ENCODE peak calls at places on chromosome 3, in four cellular contexts. F is pancreas, L is HepG2, U is mammary epithelial cell. Y is an unnamed sample.

GRCh38 chr3:126557415-126557745 is 1.4 kb downstream of the C3orf22 start:
- DNase-seq in F (no peak), L (no peak), U (no peak), Y (no peak)

GRCh38 chr3:95341314-95341713 is 1278.5 kb downstream of the NSUN3 start:
- DNase-seq in F (no peak), L (peak; percentile 37), U (no peak), Y (no peak)

GRCh38 chr3:160400631-160401150 is 1.2 kb downstream of the SMC4 start:
- DNase-seq in F (peak; percentile 75), L (no peak), U (peak; percentile 21), Y (no peak)

GRCh38 chr3:170599083-170599482 is 13.2 kb upstream of the SLC7A14 start:
- DNase-seq in F (no peak), L (no peak), U (no peak), Y (no peak)

GRCh38 chr3:190024912-190025311 is 95.8 kb downstream of the P3H2 start:
- DNase-seq in F (no peak), L (no peak), U (peak; percentile 41), Y (no peak)

GRCh38 chr3:143120716-143121239 is 1.2 kb downstream of the CHST2 start:
- DNase-seq in F (peak; percentile 52), L (no peak), U (peak; percentile 40), Y (peak; percentile 35)

GRCh38 chr3:8280161-8280560 is 221.5 kb upstream of the LMCD1 start:
- DNase-seq in F (no peak), L (no peak), U (no peak), Y (no peak)

GRCh38 chr3:101311676-101312075 is 8.7 kb downstream of the IMPG2 start:
- DNase-seq in F (no peak), L (no peak), U (no peak), Y (no peak)

GRCh38 chr3:47722859-47723258 is 58.8 kb downstream of the SMARCC1 start:
- DNase-seq in F (no peak), L (no peak), U (no peak), Y (no peak)
- H3K36me3 ChIP-seq in F (no peaks in the 10 kb centered on the region), L (peaks cover 54% of the 10 kb centered on the region), U (peaks cover 6% of the 10 kb centered on the region), Y (peaks cover 7% of the 10 kb centered on the region)

GRCh38 chr3:188231454-188231853 is 77.5 kb downstream of the LPP start:
- DNase-seq in F (no peak), L (no peak), U (no peak), Y (no peak)

GRCh38 chr3:188236241-188236640 is 82.3 kb downstream of the LPP start:
- DNase-seq in F (no peak), L (no peak), U (no peak), Y (no peak)

GRCh38 chr3:188233320-188233719 is 79.4 kb downstream of the LPP start:
- DNase-seq in F (no peak), L (no peak), U (peak; percentile 21), Y (no peak)

GRCh38 chr3:188232676-188233075 is 78.7 kb downstream of the LPP start:
- DNase-seq in F (no peak), L (no peak), U (no peak), Y (no peak)

DNA sequence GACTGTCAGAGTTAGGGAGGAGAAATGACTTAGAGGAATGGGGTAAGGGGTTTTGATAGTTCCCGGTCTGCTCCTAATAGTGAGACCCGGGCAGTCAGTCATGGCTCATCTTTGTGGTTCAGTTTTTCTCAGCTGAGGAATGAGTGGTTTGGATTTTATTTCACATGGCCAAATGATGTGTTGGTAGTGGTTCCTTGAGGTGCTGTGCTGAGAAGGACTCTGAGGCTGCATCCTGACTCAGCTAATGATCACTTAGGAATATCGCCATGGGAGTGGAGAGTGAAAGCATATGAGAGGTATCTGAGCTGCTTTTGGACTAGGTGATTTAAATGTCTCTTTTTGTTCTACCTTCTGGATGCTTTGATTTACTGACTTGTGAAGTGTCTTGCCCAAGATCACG is 80.2 kb downstream of the LPP start:
- DNase-seq in F (no peak), L (no peak), U (peak; percentile 28), Y (no peak)
- H3K4me1 ChIP-seq in F (peaks cover 4% of the 10 kb centered on the region), L (peaks cover 28% of the 10 kb centered on the region), U (peaks cover 8% of the 10 kb centered on the region), Y (no peaks in the 10 kb centered on the region)

GRCh38 chr3:12818273-12818672 is 21.8 kb downstream of the CAND2 start:
- DNase-seq in F (no peak), L (no peak), U (no peak), Y (no peak)

GRCh38 chr3:12818773-12819172 is 22.3 kb downstream of the CAND2 start:
- DNase-seq in F (no peak), L (no peak), U (no peak), Y (no peak)

GRCh38 chr3:12824299-12824698 is 17.1 kb downstream of the RPL32 start:
- DNase-seq in F (no peak), L (no peak), U (no peak), Y (no peak)

GRCh38 chr3:12817341-12817705 is 20.8 kb downstream of the CAND2 start:
- DNase-seq in F (no peak), L (no peak), U (no peak), Y (no peak)

GRCh38 chr3:12822725-12823373 is 18.5 kb downstream of the RPL32 start:
- DNase-seq in F (no peak), L (peak; percentile 29), U (no peak), Y (no peak)
- H3K27ac ChIP-seq in F (no peak overlapping the region), L (no peak overlapping the region), U (no peak overlapping the region), Y (no peak overlapping the region)

DNA sequence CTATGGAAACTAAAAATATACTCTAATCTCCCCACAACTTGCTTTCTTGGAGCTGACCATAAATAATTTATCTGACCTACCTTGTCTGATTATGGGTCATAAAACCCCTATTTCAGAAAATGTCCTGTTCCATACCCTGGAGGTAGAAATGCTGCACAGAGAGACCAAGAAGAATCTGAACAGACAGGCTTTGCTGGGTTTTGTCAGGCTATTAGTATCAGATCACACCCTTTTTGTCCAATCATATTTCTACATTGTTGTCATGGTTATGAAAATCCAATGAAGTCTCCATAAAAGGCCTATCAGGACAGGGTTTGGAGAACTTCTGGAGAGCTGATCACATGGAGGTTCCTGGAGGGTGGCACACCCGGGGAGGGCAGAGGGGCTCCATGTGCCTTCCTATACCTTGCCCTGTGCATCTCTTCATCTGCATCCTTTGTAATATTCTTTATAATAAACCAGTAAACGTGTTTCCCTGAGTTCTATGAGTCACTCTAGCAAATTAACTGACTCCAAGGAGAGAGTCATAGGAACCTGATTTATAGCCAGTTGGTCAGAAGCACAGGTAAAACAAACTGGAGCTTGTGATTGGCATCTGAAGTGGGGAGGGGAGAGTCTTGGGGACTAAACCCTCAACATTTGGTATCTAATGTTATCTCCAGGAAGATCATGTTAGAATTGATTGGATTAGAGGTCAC is 58.1 kb downstream of the NGLY1 start:
- DNase-seq in F (no peak), L (no peak), U (peak; percentile 27), Y (no peak)
- H3K36me3 ChIP-seq in F (no peaks in the 10 kb centered on the region), L (peaks cover 26% of the 10 kb centered on the region), U (no peaks in the 10 kb centered on the region), Y (peaks cover 14% of the 10 kb centered on the region)

DNA sequence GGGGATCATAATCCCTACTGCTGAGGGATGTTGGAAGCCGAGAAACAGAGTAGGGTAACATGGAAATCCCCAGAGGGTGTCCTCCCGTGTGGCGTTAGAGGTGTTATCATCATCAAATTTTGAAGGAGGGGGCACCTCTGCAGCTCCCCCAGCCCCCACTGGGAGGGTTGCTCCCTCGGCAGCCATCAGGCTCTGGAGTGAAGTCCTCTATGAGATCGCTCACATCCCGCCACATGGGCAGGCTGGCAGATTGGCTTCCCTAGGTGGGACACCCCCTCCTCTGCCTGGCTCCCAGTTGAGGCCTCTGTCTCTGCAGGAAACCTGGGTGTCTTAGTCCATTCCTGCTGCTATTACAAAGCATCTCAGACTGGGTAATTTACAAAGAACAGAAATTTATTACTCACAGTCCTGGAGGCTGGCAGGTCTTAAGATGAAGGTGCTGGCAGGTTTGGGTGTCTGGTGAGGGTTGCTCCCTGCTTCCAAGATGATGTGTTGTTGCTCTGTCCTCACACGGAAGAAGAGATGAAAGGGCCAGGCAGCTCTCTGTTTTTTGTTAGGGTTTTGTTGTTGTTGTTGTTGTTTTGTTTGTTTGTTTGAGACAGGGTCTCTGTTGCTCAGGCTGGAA is 120.5 kb downstream of the NUP210 start:
- DNase-seq in F (no peak), L (no peak), U (no peak), Y (no peak)
- H3K4me1 ChIP-seq in F (no peaks in the 10 kb centered on the region), L (peaks cover 56% of the 10 kb centered on the region), U (peaks cover 8% of the 10 kb centered on the region), Y (no peaks in the 10 kb centered on the region)

DNA sequence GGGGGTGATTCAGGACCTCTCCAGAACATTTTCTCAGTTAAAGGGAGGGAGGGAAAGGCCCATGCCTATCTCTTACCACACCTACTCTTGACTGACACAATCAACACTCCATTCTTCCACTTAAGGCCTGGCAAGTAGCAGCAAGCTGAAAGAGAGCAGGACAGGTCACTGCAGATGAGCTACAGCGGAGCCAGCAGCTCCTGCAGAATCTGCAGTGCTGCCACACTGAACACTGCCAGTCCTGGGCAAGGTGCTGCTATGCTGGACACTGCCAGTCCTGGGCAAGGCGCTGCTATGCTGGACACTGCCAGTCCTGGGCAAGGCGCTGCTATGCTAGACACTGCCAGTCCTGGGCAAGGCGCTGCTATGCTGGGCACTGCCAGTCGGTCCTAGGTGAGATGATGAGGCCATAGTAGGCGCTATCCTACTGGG is 143.7 kb downstream of the MYLK start:
- DNase-seq in F (no peak), L (no peak), U (peak; percentile 68), Y (no peak)
- H3K27ac ChIP-seq in F (no peak overlapping the region), L (no peak overlapping the region), U (peak overlapping the region; percentile 61), Y (no peak overlapping the region)

GRCh38 chr3:37026851-37027250 is 33.5 kb downstream of the MLH1 start:
- DNase-seq in F (no peak), L (no peak), U (no peak), Y (no peak)
- H3K36me3 ChIP-seq in F (peaks cover 1% of the 10 kb centered on the region), L (peaks cover 74% of the 10 kb centered on the region), U (peaks cover 22% of the 10 kb centered on the region), Y (peaks cover 37% of the 10 kb centered on the region)

GRCh38 chr3:129007792-129008191 is 6.7 kb downstream of the EFCC1 start:
- DNase-seq in F (no peak), L (no peak), U (no peak), Y (no peak)
- H3K4me1 ChIP-seq in F (no peaks in the 10 kb centered on the region), L (peaks cover 41% of the 10 kb centered on the region), U (peaks cover 5% of the 10 kb centered on the region), Y (peaks cover 16% of the 10 kb centered on the region)